ENCODE peak calls at places on chromosomes 11 and 22, in ten cellular contexts. X, V, U, A, P, O, G, C, D and F are unnamed samples.

GRCh38 chr11:86115542-86116385 is 46.9 kb upstream of the PICALM start:
- DNase-seq in X (no peak), V (no peak), U (no peak), A (no peak), P (no peak), O (no peak), G (no peak), C (no peak), D (no peak), F (no peak)

GRCh38 chr11:126090452-126090851 is 27.8 kb upstream of the CDON start:
- DNase-seq in X (no peak), V (no peak), U (no peak), A (no peak), P (no peak), O (no peak), G (no peak), C (no peak), D (no peak), F (no peak)

GRCh38 chr11:130677486-130678153 is 229.2 kb downstream of the ADAMTS15 start:
- DNase-seq in X (no peak), V (no peak), U (peak), A (peak), P (no peak), O (no peak), G (no peak), C (peak), D (no peak), F (no peak)

GRCh38 chr11:119055901-119056300 is 1.1 kb downstream of the HYOU1 start:
- DNase-seq in X (peak), V (no peak), U (no peak), A (peak), P (no peak), O (no peak), G (no peak), C (peak), D (no peak), F (no peak)

GRCh38 chr11:8106679-8107078 is 25.7 kb downstream of the TUB start:
- DNase-seq in X (no peak), V (no peak), U (no peak), A (no peak), P (no peak), O (no peak), G (no peak), C (no peak), D (no peak), F (no peak)

GRCh38 chr11:96311120-96311568 is 31.9 kb downstream of the MAML2 start:
- DNase-seq in X (no peak), V (no peak), U (no peak), A (peak), P (no peak), O (no peak), G (no peak), C (peak), D (no peak), F (no peak)

GRCh38 chr11:48107188-48107704 is 109.4 kb upstream of the OR4B1 start:
- DNase-seq in X (peak), V (no peak), U (no peak), A (no peak), P (no peak), O (peak), G (no peak), C (no peak), D (peak), F (peak)

GRCh38 chr22:31680764-31681624 is 19.0 kb upstream of the PISD start:
- DNase-seq in X (no peak), V (no peak), U (no peak), A (peak), P (no peak), O (no peak), G (peak), C (peak), D (no peak), F (no peak)

GRCh38 chr22:21025763-21026755 is 6.3 kb downstream of the SLC7A4 start:
- DNase-seq in X (no peak), V (no peak), U (no peak), A (no peak), P (no peak), O (no peak), G (no peak), C (no peak), D (no peak), F (no peak)

GRCh38 chr22:40953446-40953845 is 2.3 kb downstream of the RBX1 start:
- DNase-seq in X (no peak), V (no peak), U (no peak), A (peak), P (no peak), O (no peak), G (no peak), C (no peak), D (no peak), F (no peak)

DNA sequence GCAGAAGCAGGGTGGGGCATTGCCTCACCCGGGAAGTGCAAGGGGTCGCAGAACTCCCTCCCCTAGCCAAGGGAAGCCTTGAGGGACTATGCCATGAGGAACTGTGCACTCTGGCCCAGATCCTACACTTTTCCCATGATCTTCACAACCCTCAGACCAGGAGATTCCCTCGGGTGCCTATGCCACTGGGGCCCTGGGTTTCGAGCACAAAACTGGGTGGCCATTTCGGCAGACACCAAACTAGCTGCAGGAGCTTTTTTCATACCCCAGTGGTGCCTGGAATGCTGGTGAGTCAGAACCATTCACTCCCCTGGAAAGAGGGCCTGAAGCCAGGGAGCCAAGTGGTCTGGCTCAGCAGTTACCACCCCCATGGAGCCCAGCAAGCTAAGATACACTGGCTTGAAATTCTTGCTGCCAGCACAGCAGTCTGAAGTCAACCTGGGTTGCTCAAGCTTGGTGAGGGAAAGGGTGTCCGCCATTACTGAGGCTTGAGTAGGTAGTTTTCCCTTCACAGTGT is 573.7 kb upstream of the ANO3 start:
- DNase-seq in X (no peak), V (no peak), U (no peak), A (no peak), P (no peak), O (no peak), G (no peak), C (no peak), D (no peak), F (no peak)
- TF ChIP-seq CTCF in X (no peak), V (no peak), U (no peak), A (no peak), P (no peak), O (no peak), G (no peak), C (no peak), D (no peak), F (no peak)

GRCh38 chr11:41486436-41486835 is 27.0 kb upstream of the LRRC4C start:
- DNase-seq in X (no peak), V (no peak), U (no peak), A (no peak), P (no peak), O (no peak), G (no peak), C (no peak), D (no peak), F (no peak)
- TF ChIP-seq CTCF in X (no peak), V (no peak), U (no peak), A (no peak), P (no peak), O (no peak), G (no peak), C (no peak), D (no peak), F (no peak)

DNA sequence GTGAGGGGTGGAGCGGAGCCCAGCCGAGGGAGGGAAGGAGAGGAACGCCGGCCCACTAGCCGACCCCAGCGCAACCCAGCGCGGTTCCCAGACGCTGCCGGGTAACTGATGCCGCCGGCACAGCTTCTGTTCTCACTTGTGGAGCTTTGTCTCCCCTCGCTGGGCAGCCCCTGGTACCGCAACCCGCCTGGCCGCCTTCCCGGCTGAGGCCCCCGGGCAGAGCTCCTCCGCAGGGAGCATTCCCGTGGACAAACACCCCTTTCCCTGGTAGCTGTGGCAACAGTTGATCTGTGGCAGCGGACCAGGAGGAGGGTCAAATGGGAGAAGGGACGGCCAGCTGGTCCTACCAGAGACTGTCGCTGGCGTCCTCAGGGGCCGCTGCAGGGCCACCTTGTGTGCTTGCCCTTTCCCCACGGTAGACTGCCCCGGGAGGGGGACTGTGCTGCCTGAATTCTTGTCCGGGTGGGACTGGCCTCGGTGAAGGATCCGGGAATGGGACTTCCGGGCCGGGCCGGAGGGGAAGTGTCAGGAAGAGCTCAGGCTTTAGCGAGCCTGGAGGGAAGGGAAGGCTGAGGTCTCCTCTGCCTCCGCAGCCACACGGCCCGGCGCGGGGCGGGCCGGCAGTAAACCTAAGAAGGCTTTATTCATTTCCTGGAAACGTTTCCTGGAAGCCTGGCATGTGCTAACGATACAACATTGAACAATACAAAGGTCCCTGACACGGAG is 468.0 kb downstream of the OPCML start:
- DNase-seq in X (peak), V (no peak), U (peak), A (peak), P (no peak), O (no peak), G (peak), C (peak), D (no peak), F (no peak)
- TF ChIP-seq CTCF in X (peak), V (peak), U (peak), A (peak), P (peak), O (peak), G (no peak), C (peak), D (no peak), F (peak)

DNA sequence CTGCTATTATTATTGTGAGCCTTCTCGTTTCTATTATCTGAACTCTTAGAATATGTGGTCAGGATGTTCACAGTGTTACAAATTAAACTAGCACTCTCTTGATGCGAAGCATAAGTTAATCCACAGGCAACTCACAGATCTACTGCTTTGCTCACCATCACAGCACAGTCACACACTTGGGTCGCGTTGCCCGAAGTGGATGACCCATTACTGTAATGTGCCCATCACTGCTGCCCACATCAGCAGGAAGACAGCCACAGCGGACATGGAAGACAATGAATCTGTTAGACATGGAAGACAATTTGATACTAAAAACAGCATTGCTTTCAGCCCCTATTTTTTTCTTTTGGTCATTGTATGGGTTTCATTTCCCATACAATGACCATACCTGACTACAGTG is 216.4 kb upstream of the B3GAT1 start:
- DNase-seq in X (no peak), V (no peak), U (peak), A (no peak), P (no peak), O (no peak), G (no peak), C (no peak), D (no peak), F (no peak)
- TF ChIP-seq CTCF in X (no peak), V (no peak), U (no peak), A (no peak), P (no peak), O (no peak), G (no peak), C (no peak), D (no peak), F (no peak)